ENCODE peak calls at places on chromosome 11, in six cellular contexts. B is activated naive CD8-positive, alpha-beta T cell treated with anti-CD3 and anti-CD28 coated beads, Interleukin-2, amount 50 U/mL, for 16 hours; F is stimulated activated CD4-positive, alpha-beta T cell treated with anti-CD3 and anti-CD28 coated beads, Interleukin-1b, Interleukin-23, amount 100 ng/mL, for 1 hour; D is glutamatergic neuron; H is GM20000; Q is fibroblast of pulmonary artery. E is an unnamed sample.

GRCh38 chr11:124778281-124778680 is 16.2 kb upstream of the ESAM start:
- DNase-seq in B (no peak), F (no peak), D (no peak), H (no peak), Q (no peak), E (no peak)

GRCh38 chr11:67651976-67652895 is 1.7 kb upstream of the ACY3 start:
- DNase-seq in B (no peak), F (no peak), D (no peak), H (no peak), Q (no peak), E (no peak)

GRCh38 chr11:67276821-67277230 is 10.6 kb downstream of the GRK2 start:
- DNase-seq in B (no peak), F (no peak), D (peak; percentile 33), H (no peak), Q (peak; percentile 33), E (no peak)

GRCh38 chr11:101862410-101863233 is 52.2 kb upstream of the CEP126 start:
- DNase-seq in B (no peak), F (no peak), D (peak; percentile 23), H (no peak), Q (peak; percentile 81), E (no peak)

GRCh38 chr11:69640995-69641581 is at the start of gene CCND1:
- DNase-seq in B (no peak), F (no peak), D (peak; percentile 74), H (peak; percentile 84), Q (peak; percentile 94), E (no peak)

GRCh38 chr11:73493838-73494598 is 103.9 kb downstream of the FAM168A start:
- DNase-seq in B (no peak), F (no peak), D (no peak), H (no peak), Q (peak; percentile 87), E (no peak)

GRCh38 chr11:1749020-1749758 is 1.2 kb downstream of the IFITM10 start:
- DNase-seq in B (no peak), F (no peak), D (peak; percentile 48), H (peak; percentile 43), Q (no peak), E (no peak)

GRCh38 chr11:72767203-72768062 is 15.2 kb upstream of the ARAP1 start:
- DNase-seq in B (no peak), F (no peak), D (no peak), H (no peak), Q (no peak), E (no peak)

GRCh38 chr11:14364322-14364721 is 5.3 kb upstream of the RRAS2 start:
- DNase-seq in B (no peak), F (no peak), D (no peak), H (no peak), Q (no peak), E (no peak)

GRCh38 chr11:61750631-61751273 is 1.7 kb upstream of the MYRF start:
- DNase-seq in B (no peak), F (no peak), D (no peak), H (no peak), Q (no peak), E (no peak)

GRCh38 chr11:104892723-104893511 is 5.3 kb downstream of the CASP12 start:
- DNase-seq in B (no peak), F (no peak), D (no peak), H (no peak), Q (peak; percentile 27), E (no peak)

GRCh38 chr11:72732329-72732728 is 19.9 kb downstream of the ARAP1 start:
- DNase-seq in B (no peak), F (no peak), D (no peak), H (no peak), Q (no peak), E (no peak)

GRCh38 chr11:79201637-79202347 is 239.0 kb downstream of the TENM4 start:
- DNase-seq in B (no peak), F (no peak), D (no peak), H (no peak), Q (no peak), E (no peak)

GRCh38 chr11:120773501-120774031 is 250.3 kb upstream of the TBCEL start:
- DNase-seq in B (no peak), F (no peak), D (no peak), H (peak; percentile 31), Q (peak; percentile 33), E (no peak)

GRCh38 chr11:67412495-67413179 is 2.8 kb upstream of the CARNS1 start:
- DNase-seq in B (no peak), F (no peak), D (no peak), H (no peak), Q (no peak), E (no peak)

GRCh38 chr11:27158763-27159679 is 118.4 kb downstream of the BBOX1 start:
- DNase-seq in B (no peak), F (no peak), D (peak; percentile 34), H (peak; percentile 54), Q (peak; percentile 89), E (no peak)

GRCh38 chr11:65452806-65453490 is 30.4 kb downstream of the NEAT1 start:
- DNase-seq in B (no peak), F (no peak), D (no peak), H (no peak), Q (peak; percentile 88), E (no peak)